ENCODE peak calls at places on chromosomes 1 and 21, in seven cellular contexts. N is tibial nerve, T is tibial artery, F is fibroblast of mammary gland, M is suprapubic skin, B is cardiac fibroblast, X is AG09309. E is an unnamed sample.

GRCh38 chr1:245549981-245550701 is 395.4 kb downstream of the KIF26B start:
- DNase-seq in N (no peak), T (no peak), F (no peak), M (no peak), B (no peak), X (no peak), E (no peak)

GRCh38 chr1:9101510-9102146 is 27.3 kb downstream of the GPR157 start:
- DNase-seq in N (peak; percentile 51), T (no peak), F (peak; percentile 63), M (no peak), B (peak; percentile 78), X (no peak), E (peak; percentile 41)

GRCh38 chr1:25658791-25659431 is 42.3 kb downstream of the MAN1C1 start:
- DNase-seq in N (no peak), T (peak; percentile 70), F (peak; percentile 8), M (peak; percentile 44), B (peak; percentile 67), X (no peak), E (peak; percentile 78)

GRCh38 chr1:204977327-204977726 is 65.7 kb upstream of the CNTN2 start:
- DNase-seq in N (no peak), T (no peak), F (no peak), M (no peak), B (no peak), X (no peak), E (no peak)

GRCh38 chr1:238677567-238677966 is 708.8 kb upstream of the CHRM3 start:
- DNase-seq in N (no peak), T (no peak), F (peak; percentile 77), M (no peak), B (peak; percentile 11), X (no peak), E (no peak)

GRCh38 chr1:31535561-31535960 is 40.8 kb upstream of the TINAGL1 start:
- DNase-seq in N (no peak), T (no peak), F (no peak), M (no peak), B (no peak), X (no peak), E (no peak)

GRCh38 chr21:15408089-15408488 is 321.7 kb upstream of the USP25 start:
- DNase-seq in N (no peak), T (no peak), F (no peak), M (no peak), B (no peak), X (no peak), E (no peak)

GRCh38 chr1:2383576-2383975 is 7.8 kb downstream of the MORN1 start:
- DNase-seq in N (no peak), T (no peak), F (no peak), M (no peak), B (no peak), X (no peak), E (no peak)

GRCh38 chr1:228161866-228162265 is 3.7 kb upstream of the IBA57 start:
- DNase-seq in N (no peak), T (no peak), F (no peak), M (peak; percentile 63), B (no peak), X (no peak), E (no peak)

GRCh38 chr1:36369061-36369470 is 16.7 kb downstream of the STK40 start:
- DNase-seq in N (peak; percentile 92), T (peak; percentile 83), F (peak; percentile 63), M (peak; percentile 87), B (peak; percentile 76), X (no peak), E (peak; percentile 79)

GRCh38 chr1:28074892-28075511 is 13.4 kb downstream of the EYA3 start:
- DNase-seq in N (no peak), T (no peak), F (no peak), M (no peak), B (no peak), X (no peak), E (no peak)

GRCh38 chr21:41774467-41775151 is 7.8 kb upstream of the RIPK4 start:
- DNase-seq in N (no peak), T (no peak), F (no peak), M (no peak), B (no peak), X (no peak), E (no peak)

GRCh38 chr21:34523019-34523418 is 11.0 kb upstream of the KCNE1 start:
- DNase-seq in N (no peak), T (no peak), F (no peak), M (no peak), B (no peak), X (no peak), E (no peak)
- H3K4me3 ChIP-seq in N (no peak overlapping the region), T (no peak overlapping the region), F (no peak overlapping the region), M (no peak overlapping the region), B (no peak overlapping the region), X (no peak overlapping the region), E (no peak overlapping the region)

GRCh38 chr21:45981641-45982255 is at the start of gene COL6A1:
- DNase-seq in N (peak; percentile 64), T (peak; percentile 86), F (peak; percentile 68), M (peak; percentile 85), B (no peak), X (no peak), E (peak; percentile 78)

GRCh38 chr21:45984584-45985095 is 3.1 kb downstream of the COL6A1 start:
- DNase-seq in N (no peak), T (no peak), F (no peak), M (no peak), B (no peak), X (no peak), E (no peak)

GRCh38 chr21:45983981-45984551 is 2.5 kb downstream of the COL6A1 start:
- DNase-seq in N (no peak), T (peak; percentile 84), F (peak; percentile 64), M (peak; percentile 82), B (no peak), X (no peak), E (peak; percentile 61)

GRCh38 chr21:45982256-45982757 is 737 bp downstream of the COL6A1 start:
- DNase-seq in N (no peak), T (peak; percentile 81), F (no peak), M (no peak), B (no peak), X (no peak), E (no peak)

DNA sequence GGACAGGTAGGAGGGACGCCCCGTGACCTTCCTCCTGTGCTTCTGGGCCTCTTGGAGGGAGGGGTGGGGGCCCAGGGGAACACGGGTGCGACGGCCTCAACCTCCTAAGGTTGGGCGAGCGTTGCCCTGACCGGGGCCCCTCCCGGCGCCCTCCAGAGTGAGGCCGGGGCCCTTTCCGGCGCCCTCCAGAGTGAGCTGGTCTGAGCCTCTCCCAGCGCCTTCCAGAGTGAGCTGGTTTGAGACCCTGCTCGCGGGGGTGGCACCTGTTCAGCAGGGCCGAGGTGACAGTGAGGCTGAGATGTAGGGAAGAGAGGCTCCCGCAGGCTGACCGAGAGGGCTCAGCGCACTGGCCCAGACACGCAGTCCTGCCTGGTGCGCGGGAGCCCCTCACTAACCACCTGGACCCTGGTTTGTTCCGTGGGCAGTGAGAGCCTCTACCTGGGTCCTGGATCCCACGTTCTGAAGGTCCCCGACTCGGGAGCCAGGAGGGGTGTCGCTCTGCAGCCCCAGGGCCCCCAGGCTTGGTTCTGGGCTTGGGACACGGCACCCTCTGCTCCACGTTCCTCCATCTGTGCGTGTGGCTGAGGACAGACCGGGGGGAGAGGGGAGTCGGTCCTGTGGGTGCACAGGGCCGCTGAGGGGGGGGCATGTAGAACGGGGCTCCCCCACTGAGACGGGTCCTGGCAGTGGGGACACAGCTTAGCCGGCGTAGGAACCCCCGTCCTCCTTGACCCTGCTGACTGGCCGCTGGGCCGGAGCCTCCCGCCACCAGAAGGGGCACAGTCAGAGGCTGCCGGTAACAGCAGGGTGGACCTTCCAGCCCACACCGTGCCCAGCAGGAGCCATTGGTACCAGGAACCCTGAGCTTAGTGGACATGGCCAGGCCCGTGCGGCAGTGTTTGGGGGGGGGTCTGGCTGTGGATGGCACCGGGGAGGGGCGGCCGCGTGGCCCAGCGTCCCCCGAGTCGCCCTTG is 1.5 kb downstream of the COL6A1 start:
- DNase-seq in N (no peak), T (peak; percentile 71), F (no peak), M (peak; percentile 71), B (no peak), X (no peak), E (peak; percentile 20)
- H3K4me3 ChIP-seq in N (peak overlapping the region; percentile 63), T (peak overlapping the region; percentile 97), F (peak overlapping the region; percentile 80), M (peak overlapping the region; percentile 73), B (peak overlapping the region; percentile 97), X (peak overlapping the region; percentile 97), E (peak overlapping the region; percentile 91)

DNA sequence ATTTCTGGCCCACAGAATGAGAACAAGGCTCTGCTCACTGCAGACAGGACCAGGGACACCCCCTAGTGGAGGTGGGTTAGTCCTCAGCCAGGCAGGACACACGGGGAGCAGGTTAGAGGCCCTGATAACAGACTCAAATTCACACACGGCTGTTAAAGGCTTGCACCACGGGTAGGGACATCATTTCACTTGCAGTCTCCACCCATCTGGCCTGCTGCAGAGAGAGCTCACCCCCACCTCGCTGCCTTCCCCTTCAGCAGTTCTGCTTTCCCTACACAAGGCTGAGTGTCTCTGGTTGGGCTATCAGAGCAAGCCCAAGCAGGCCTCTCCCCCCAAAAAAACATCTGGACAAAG is 20.6 kb downstream of the MEF2D start:
- DNase-seq in N (no peak), T (no peak), F (no peak), M (no peak), B (no peak), X (no peak), E (no peak)
- H3K4me3 ChIP-seq in N (no peak overlapping the region), T (no peak overlapping the region), F (no peak overlapping the region), M (no peak overlapping the region), B (no peak overlapping the region), X (no peak overlapping the region), E (no peak overlapping the region)

GRCh38 chr21:33339135-33339534 is 14.4 kb downstream of the IFNAR1 start:
- DNase-seq in N (no peak), T (no peak), F (no peak), M (no peak), B (no peak), X (no peak), E (no peak)
- H3K4me3 ChIP-seq in N (no peak overlapping the region), T (no peak overlapping the region), F (no peak overlapping the region), M (no peak overlapping the region), B (no peak overlapping the region), X (no peak overlapping the region), E (no peak overlapping the region)

GRCh38 chr1:17098440-17099317 is 20.6 kb downstream of the PADI2 start:
- DNase-seq in N (no peak), T (no peak), F (no peak), M (no peak), B (peak; percentile 29), X (no peak), E (peak; percentile 39)
- H3K4me3 ChIP-seq in N (no peak overlapping the region), T (no peak overlapping the region), F (no peak overlapping the region), M (no peak overlapping the region), B (no peak overlapping the region), X (no peak overlapping the region), E (no peak overlapping the region)